ENCODE peak calls at places on chromosomes 11 and 22, in four cellular contexts. T, X, A and M are unnamed samples.

GRCh38 chr11:71309611-71310010 is 57.2 kb upstream of the SHANK2 start:
- DNase-seq in T (no peak), X (no peak), A (no peak), M (no peak)

GRCh38 chr11:26780686-26781085 is 58.8 kb upstream of the SLC5A12 start:
- DNase-seq in T (no peak), X (no peak), A (no peak), M (no peak)

GRCh38 chr11:2987881-2988280 is 4.2 kb downstream of the NAP1L4 start:
- DNase-seq in T (no peak), X (no peak), A (no peak), M (no peak)

GRCh38 chr22:38258895-38259294 is 13.9 kb downstream of the TMEM184B start:
- DNase-seq in T (no peak), X (no peak), A (no peak), M (no peak)

GRCh38 chr11:128481135-128481534 is 106.2 kb downstream of the ETS1 start:
- DNase-seq in T (no peak), X (no peak), A (no peak), M (peak; percentile 32)

GRCh38 chr22:22753526-22754267 is 109.3 kb downstream of the GGTLC2 start:
- DNase-seq in T (no peak), X (peak; percentile 61), A (peak; percentile 76), M (peak; percentile 64)

GRCh38 chr11:120235024-120235628 is 4.8 kb upstream of the POU2F3 start:
- DNase-seq in T (peak; percentile 56), X (peak; percentile 49), A (no peak), M (peak; percentile 11)

GRCh38 chr22:40024201-40025061 is 29.7 kb downstream of the FAM83F start:
- DNase-seq in T (peak; percentile 68), X (peak; percentile 39), A (peak; percentile 82), M (peak; percentile 64)

GRCh38 chr11:5891216-5891800 is 1.7 kb upstream of the OR52E5 start:
- DNase-seq in T (no peak), X (no peak), A (no peak), M (no peak)